ENCODE peak calls at places on chromosomes 16 and 17, in nine cellular contexts. Q is GM23248, U is OCI-LY7, V is HCT116, B is PC-3, W is hepatocyte, I is SK-N-SH, M is MM.1S, R is GM23338. S is an unnamed sample.

GRCh38 chr16:2857451-2858244 is at the start of gene PRSS22:
- DNase-seq in W (peak; percentile 84), U (no peak), I (peak; percentile 49), M (no peak), B (peak; percentile 66), R (peak; percentile 80), V (no peak), Q (peak; percentile 25), S (peak; percentile 38)

GRCh38 chr16:82037666-82038065 is 2.6 kb downstream of the HSD17B2 start:
- DNase-seq in R (no peak), W (no peak), Q (no peak), I (no peak), V (no peak), M (no peak), B (no peak), U (no peak), S (no peak)

GRCh38 chr17:76427457-76428231 is 25.3 kb downstream of the UBE2O start:
- DNase-seq in I (no peak), R (no peak), M (no peak), W (no peak), V (no peak), U (peak; percentile 90), Q (peak; percentile 49), B (no peak), S (no peak)

GRCh38 chr16:81003610-81004460 is 2.9 kb downstream of the CMC2 start:
- DNase-seq in B (no peak), V (no peak), R (no peak), M (peak; percentile 15), Q (peak; percentile 78), I (no peak), U (peak; percentile 6), W (no peak), S (no peak)

GRCh38 chr17:38701504-38702165 is 3.4 kb upstream of the MLLT6 start:
- DNase-seq in B (peak; percentile 34), I (no peak), R (peak; percentile 38), U (peak; percentile 69), Q (peak; percentile 64), M (peak; percentile 72), V (no peak), W (peak; percentile 58), S (no peak)

GRCh38 chr16:67490330-67491096 is 7.2 kb upstream of the AGRP start:
- DNase-seq in V (no peak), R (no peak), W (no peak), Q (peak; percentile 80), B (peak; percentile 32), M (no peak), U (no peak), I (no peak), S (no peak)

GRCh38 chr16:75169899-75170405 is 21.6 kb downstream of the ZFP1 start:
- DNase-seq in Q (no peak), W (no peak), I (no peak), M (no peak), V (no peak), B (no peak), U (no peak), R (no peak), S (no peak)

GRCh38 chr17:50841277-50841948 is 6.0 kb downstream of the WFIKKN2 start:
- DNase-seq in I (no peak), U (no peak), B (no peak), V (no peak), R (no peak), M (no peak), W (no peak), Q (no peak), S (no peak)

DNA sequence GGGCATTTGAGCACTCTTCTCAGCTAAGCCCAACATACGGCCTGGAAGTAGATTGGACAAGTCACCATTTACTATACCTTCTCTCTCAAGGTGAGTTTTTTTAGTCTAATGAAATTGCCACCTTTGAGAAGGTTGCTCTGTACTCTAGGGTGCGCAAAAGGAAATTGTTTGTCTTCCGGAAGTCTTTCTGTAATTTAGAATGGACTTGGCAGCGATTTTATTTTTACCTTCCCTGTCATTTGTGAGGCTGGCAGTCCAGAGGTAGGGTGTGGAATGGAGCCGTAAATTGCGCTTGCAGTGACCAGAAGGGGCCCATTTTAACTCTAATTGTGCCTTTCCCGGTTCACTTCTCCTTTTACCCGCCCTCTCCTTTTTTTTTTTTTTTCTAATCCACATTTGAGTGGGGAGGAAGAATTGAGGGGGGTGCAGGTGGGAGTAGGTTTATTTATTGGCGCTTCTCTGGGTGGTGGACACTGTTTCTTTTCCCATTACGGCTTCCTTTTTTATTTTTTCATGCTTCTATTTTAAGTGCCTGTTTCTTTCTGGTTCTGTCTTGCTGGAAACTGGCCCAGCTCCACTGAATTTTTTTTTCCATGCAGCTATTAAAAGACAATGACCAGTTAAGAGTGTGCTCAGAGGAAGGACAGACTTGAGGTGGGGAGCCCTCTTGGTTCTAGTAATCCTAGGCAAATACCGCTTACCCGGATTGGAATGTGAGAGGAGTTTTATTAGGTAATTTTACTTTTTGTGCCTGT is 89.7 kb upstream of the CLEC18A start:
- DNase-seq in W (peak; percentile 57), I (no peak), B (no peak), V (no peak), R (no peak), M (no peak), U (no peak), Q (peak; percentile 68), S (no peak)
- TF ChIP-seq EZH2phosphoT487 in W (no peak), I (no peak), B (no peak), V (no peak), R (no peak), M (no peak), U (no peak), Q (no peak), S (no peak)

GRCh38 chr17:17206149-17206912 is at the start of gene PLD6:
- DNase-seq in M (peak; percentile 92), I (peak; percentile 96), Q (peak; percentile 76), U (no peak), V (peak; percentile 69), B (peak; percentile 74), W (no peak), R (no peak), S (no peak)

GRCh38 chr17:17206913-17207368 is 808 bp upstream of the PLD6 start:
- DNase-seq in V (no peak), W (no peak), U (no peak), I (no peak), Q (peak; percentile 52), R (no peak), B (no peak), M (no peak), S (no peak)

GRCh38 chr17:17204041-17204591 is 2.0 kb downstream of the PLD6 start:
- DNase-seq in U (no peak), B (no peak), Q (no peak), V (no peak), I (no peak), M (no peak), R (no peak), W (no peak), S (no peak)

GRCh38 chr17:17204635-17205231 is 1.4 kb downstream of the PLD6 start:
- DNase-seq in Q (no peak), U (no peak), M (no peak), B (no peak), W (no peak), R (no peak), V (no peak), I (no peak), S (no peak)

DNA sequence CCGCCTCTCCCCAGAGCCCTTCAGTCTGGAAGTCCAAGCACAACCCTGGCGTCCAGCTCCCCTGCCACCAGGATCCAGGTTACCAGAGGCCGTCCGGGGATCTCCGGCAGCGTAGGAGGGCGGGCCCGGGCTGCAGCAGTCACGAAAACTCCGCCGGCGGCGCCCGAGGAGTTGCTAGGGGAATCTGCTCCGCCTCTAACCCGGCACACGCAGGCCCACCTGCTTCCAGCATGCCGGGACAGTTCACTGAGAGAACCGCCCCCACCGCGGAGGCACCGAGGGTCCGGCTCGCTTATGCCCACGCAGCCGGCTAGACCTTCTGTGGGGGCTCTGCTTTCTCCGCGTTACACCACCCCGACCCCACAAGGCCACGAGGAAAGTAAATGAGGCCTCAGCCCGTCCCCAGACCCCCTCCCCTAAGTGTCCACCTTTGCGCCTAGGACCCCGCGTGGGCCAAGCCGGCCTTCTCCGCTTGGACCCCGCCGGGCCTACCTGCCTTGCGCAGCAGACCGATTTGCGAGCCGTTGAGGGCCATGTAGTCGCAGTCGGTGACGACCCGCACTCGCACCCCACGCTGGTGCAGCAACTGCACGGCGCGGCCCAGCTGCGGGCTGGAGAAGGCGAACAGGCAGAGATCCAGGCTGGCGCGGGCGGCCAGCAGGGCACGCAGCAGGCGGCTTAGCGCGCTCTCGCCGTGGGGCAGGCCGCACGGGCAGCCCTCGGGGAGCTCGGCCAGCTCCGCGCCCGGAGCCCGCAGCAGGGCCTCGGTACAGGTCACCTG is 575 bp downstream of the PLD6 start:
- DNase-seq in U (no peak), B (peak; percentile 71), M (peak; percentile 84), V (peak; percentile 7), R (peak; percentile 40), Q (peak; percentile 88), I (peak; percentile 80), W (no peak), S (no peak)
- H2AFZ ChIP-seq in U (no peak overlapping the region), B (peak overlapping the region; percentile 84), M (peak overlapping the region; percentile 85), V (no peak overlapping the region), R (peak overlapping the region; percentile 38), Q (peak overlapping the region; percentile 80), I (peak overlapping the region; percentile 87), W (no peak overlapping the region), S (no peak overlapping the region)

GRCh38 chr17:2563543-2563942 is 29.9 kb upstream of the PAFAH1B1 start:
- DNase-seq in Q (no peak), B (no peak), R (no peak), U (no peak), M (no peak), V (no peak), W (no peak), I (no peak), S (no peak)

GRCh38 chr17:2562162-2562858 is 31.1 kb upstream of the PAFAH1B1 start:
- DNase-seq in R (no peak), M (no peak), B (no peak), U (no peak), I (no peak), W (no peak), V (no peak), Q (no peak), S (no peak)

GRCh38 chr17:2566056-2566455 is 27.4 kb upstream of the PAFAH1B1 start:
- DNase-seq in V (no peak), B (no peak), U (no peak), Q (no peak), I (no peak), M (no peak), W (no peak), R (no peak), S (no peak)

GRCh38 chr17:2563061-2563460 is 30.4 kb upstream of the PAFAH1B1 start:
- DNase-seq in I (no peak), M (no peak), R (no peak), B (no peak), Q (no peak), V (no peak), U (no peak), W (no peak), S (peak; percentile 62)

GRCh38 chr17:2564876-2565275 is 28.6 kb upstream of the PAFAH1B1 start:
- DNase-seq in R (no peak), V (peak; percentile 21), Q (no peak), W (peak; percentile 45), I (no peak), U (no peak), B (peak; percentile 69), M (no peak), S (no peak)
- TF ChIP-seq EZH2phosphoT487 in R (no peak), V (no peak), Q (no peak), W (no peak), I (no peak), U (no peak), B (no peak), M (no peak), S (no peak)

DNA sequence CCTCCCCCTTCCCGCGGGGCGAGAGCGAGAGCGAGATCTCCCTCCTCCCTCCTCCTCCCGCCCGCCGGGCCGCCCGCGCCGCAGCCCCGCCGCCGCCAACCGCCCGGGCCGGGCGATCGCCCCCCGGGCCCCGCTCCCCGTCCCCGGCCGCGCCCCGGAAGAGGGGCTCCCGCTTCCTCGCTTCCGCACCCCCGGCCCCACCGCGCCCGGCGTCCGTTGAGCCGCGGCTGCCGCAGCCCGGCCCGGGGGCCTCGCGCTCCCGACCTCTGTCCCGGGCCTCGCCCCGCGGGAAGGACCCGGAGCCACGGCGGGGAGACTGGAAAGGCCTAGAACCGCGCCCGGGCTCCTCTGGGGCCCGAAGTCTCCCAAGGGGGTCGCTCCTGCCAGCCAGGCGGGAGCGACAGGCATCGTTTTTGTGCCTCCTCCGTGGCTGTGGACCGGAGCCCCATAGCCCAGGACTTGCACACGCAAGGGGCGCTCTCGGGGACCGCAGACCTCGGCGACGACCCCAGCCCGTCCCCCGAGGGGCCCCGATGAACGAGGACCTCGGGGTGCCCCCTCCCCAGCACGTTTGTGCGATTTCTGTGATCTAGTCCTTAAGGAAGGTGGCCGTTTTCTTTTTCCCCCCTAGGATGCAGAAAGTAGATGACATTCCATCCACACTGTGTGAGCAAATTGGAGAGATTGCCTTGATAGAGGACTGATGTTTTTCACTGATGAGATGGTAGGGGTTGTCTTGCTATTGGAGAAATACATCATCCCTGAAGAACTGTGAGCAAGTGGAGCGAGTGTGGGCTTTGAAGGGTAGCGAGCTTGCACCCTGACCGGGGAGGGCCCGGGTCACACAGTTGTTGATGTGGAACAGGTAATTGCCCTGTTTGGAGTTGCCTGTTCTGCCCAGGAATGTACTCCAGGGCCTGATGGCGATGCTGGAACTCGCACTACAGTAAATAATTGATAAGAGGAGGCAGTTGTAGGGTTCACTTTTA is 610 bp downstream of the BANP start:
- DNase-seq in R (peak; percentile 33), W (peak; percentile 54), I (peak; percentile 46), U (peak; percentile 25), Q (peak; percentile 52), M (no peak), B (no peak), V (no peak), S (no peak)
- H2AFZ ChIP-seq in R (no peak overlapping the region), W (peak overlapping the region; percentile 66), I (no peak overlapping the region), U (no peak overlapping the region), Q (peak overlapping the region; percentile 11), M (no peak overlapping the region), B (peak overlapping the region; percentile 42), V (no peak overlapping the region), S (peak overlapping the region; percentile 85)